ENCODE peak calls at places on chromosomes 5 and 9, in nine cellular contexts. One of them, this sample, is unnamed.

GRCh38 chr9:134433101-134433500 is 106.8 kb downstream of the RXRA start:
- DNase-seq in sigmoid colon: peak
- DNase-seq in suprapubic skin: no peak
- DNase-seq in H1: no peak
- DNase-seq in GM12878: no peak
- DNase-seq in SK-N-SH: no peak
- DNase-seq in A549: no peak
- DNase-seq in esophagus muscularis mucosa: no peak
- DNase-seq in stomach: peak
- DNase-seq in this sample: no peak

GRCh38 chr9:876425-876824 is 34.9 kb downstream of the DMRT1 start:
- DNase-seq in sigmoid colon: no peak
- DNase-seq in suprapubic skin: no peak
- DNase-seq in H1: no peak
- DNase-seq in GM12878: no peak
- DNase-seq in SK-N-SH: no peak
- DNase-seq in A549: no peak
- DNase-seq in esophagus muscularis mucosa: no peak
- DNase-seq in stomach: no peak
- DNase-seq in this sample: no peak

GRCh38 chr5:146233441-146233840 is 30.0 kb downstream of the RBM27 start:
- DNase-seq in sigmoid colon: no peak
- DNase-seq in suprapubic skin: no peak
- DNase-seq in H1: no peak
- DNase-seq in GM12878: no peak
- DNase-seq in SK-N-SH: no peak
- DNase-seq in A549: no peak
- DNase-seq in esophagus muscularis mucosa: no peak
- DNase-seq in stomach: peak
- DNase-seq in this sample: no peak

GRCh38 chr5:180313677-180314076 is 21.8 kb upstream of the MAPK9 start:
- DNase-seq in sigmoid colon: no peak
- DNase-seq in suprapubic skin: no peak
- DNase-seq in H1: no peak
- DNase-seq in GM12878: no peak
- DNase-seq in SK-N-SH: peak
- DNase-seq in A549: no peak
- DNase-seq in esophagus muscularis mucosa: no peak
- DNase-seq in stomach: no peak
- DNase-seq in this sample: no peak

GRCh38 chr5:119532637-119533036 is 80.3 kb downstream of the HSD17B4 start:
- DNase-seq in sigmoid colon: no peak
- DNase-seq in suprapubic skin: no peak
- DNase-seq in H1: no peak
- DNase-seq in GM12878: no peak
- DNase-seq in SK-N-SH: no peak
- DNase-seq in A549: no peak
- DNase-seq in esophagus muscularis mucosa: no peak
- DNase-seq in stomach: no peak
- DNase-seq in this sample: no peak

GRCh38 chr9:33049680-33050361 is 24.7 kb downstream of the DNAJA1 start:
- DNase-seq in sigmoid colon: no peak
- DNase-seq in suprapubic skin: no peak
- DNase-seq in H1: no peak
- DNase-seq in GM12878: no peak
- DNase-seq in SK-N-SH: no peak
- DNase-seq in A549: no peak
- DNase-seq in esophagus muscularis mucosa: no peak
- DNase-seq in stomach: no peak
- DNase-seq in this sample: no peak

GRCh38 chr9:117963493-117963892 is 259.3 kb downstream of the TLR4 start:
- DNase-seq in sigmoid colon: no peak
- DNase-seq in suprapubic skin: no peak
- DNase-seq in H1: no peak
- DNase-seq in GM12878: no peak
- DNase-seq in SK-N-SH: no peak
- DNase-seq in A549: no peak
- DNase-seq in esophagus muscularis mucosa: no peak
- DNase-seq in stomach: no peak
- DNase-seq in this sample: no peak

GRCh38 chr5:14236757-14237156 is 93.6 kb downstream of the TRIO start:
- DNase-seq in sigmoid colon: no peak
- DNase-seq in suprapubic skin: no peak
- DNase-seq in H1: no peak
- DNase-seq in GM12878: no peak
- DNase-seq in SK-N-SH: no peak
- DNase-seq in A549: no peak
- DNase-seq in esophagus muscularis mucosa: peak
- DNase-seq in stomach: no peak
- DNase-seq in this sample: no peak

GRCh38 chr5:132110195-132110594 is 36.6 kb downstream of the CSF2 start:
- DNase-seq in sigmoid colon: no peak
- DNase-seq in suprapubic skin: no peak
- DNase-seq in H1: no peak
- DNase-seq in GM12878: no peak
- DNase-seq in SK-N-SH: no peak
- DNase-seq in A549: no peak
- DNase-seq in esophagus muscularis mucosa: no peak
- DNase-seq in stomach: no peak
- DNase-seq in this sample: no peak

DNA sequence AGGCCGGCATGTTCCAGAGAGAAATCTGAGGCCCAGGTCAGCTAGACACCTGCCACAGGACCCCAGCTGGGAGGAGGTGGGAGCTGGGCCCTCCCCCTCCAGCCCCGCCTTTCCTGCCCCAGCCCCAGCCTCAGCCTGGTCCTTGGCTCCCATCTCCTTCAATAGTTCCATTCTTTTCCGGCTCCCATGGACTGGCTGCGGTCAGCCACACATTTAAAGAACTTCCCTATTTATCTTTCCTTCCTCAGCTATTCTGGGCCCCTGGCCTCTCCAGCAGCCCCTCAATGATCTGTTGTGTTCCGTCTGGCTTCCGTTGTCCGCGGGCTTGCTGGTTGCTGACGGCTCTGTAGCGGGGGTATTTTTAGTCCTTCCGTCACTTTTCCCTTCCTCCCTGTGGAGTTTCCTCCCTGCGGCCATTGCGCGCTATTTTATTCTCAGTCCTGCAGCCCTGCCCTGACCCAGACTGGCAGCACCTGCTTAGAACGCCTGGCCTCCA is 73.8 kb downstream of the AMBP start:
- DNase-seq in sigmoid colon: peak
- DNase-seq in suprapubic skin: peak
- DNase-seq in H1: peak
- DNase-seq in GM12878: no peak
- DNase-seq in SK-N-SH: no peak
- DNase-seq in A549: no peak
- DNase-seq in esophagus muscularis mucosa: peak
- DNase-seq in stomach: peak
- DNase-seq in this sample: no peak
- TF ChIP-seq EP300 in sigmoid colon: no peak
- TF ChIP-seq EP300 in suprapubic skin: no peak
- TF ChIP-seq EP300 in H1: no peak
- TF ChIP-seq EP300 in GM12878: no peak
- TF ChIP-seq EP300 in SK-N-SH: no peak
- TF ChIP-seq EP300 in A549: no peak
- TF ChIP-seq EP300 in esophagus muscularis mucosa: no peak
- TF ChIP-seq EP300 in stomach: no peak
- TF ChIP-seq EP300 in this sample: no peak

GRCh38 chr5:172004824-172005237 is 1.6 kb downstream of the FBXW11 start:
- DNase-seq in sigmoid colon: no peak
- DNase-seq in suprapubic skin: no peak
- DNase-seq in H1: no peak
- DNase-seq in GM12878: peak
- DNase-seq in SK-N-SH: no peak
- DNase-seq in A549: peak
- DNase-seq in esophagus muscularis mucosa: no peak
- DNase-seq in stomach: no peak
- DNase-seq in this sample: no peak
- TF ChIP-seq EP300 in sigmoid colon: no peak
- TF ChIP-seq EP300 in suprapubic skin: no peak
- TF ChIP-seq EP300 in H1: no peak
- TF ChIP-seq EP300 in GM12878: no peak
- TF ChIP-seq EP300 in SK-N-SH: no peak
- TF ChIP-seq EP300 in A549: no peak
- TF ChIP-seq EP300 in esophagus muscularis mucosa: no peak
- TF ChIP-seq EP300 in stomach: no peak
- TF ChIP-seq EP300 in this sample: no peak

DNA sequence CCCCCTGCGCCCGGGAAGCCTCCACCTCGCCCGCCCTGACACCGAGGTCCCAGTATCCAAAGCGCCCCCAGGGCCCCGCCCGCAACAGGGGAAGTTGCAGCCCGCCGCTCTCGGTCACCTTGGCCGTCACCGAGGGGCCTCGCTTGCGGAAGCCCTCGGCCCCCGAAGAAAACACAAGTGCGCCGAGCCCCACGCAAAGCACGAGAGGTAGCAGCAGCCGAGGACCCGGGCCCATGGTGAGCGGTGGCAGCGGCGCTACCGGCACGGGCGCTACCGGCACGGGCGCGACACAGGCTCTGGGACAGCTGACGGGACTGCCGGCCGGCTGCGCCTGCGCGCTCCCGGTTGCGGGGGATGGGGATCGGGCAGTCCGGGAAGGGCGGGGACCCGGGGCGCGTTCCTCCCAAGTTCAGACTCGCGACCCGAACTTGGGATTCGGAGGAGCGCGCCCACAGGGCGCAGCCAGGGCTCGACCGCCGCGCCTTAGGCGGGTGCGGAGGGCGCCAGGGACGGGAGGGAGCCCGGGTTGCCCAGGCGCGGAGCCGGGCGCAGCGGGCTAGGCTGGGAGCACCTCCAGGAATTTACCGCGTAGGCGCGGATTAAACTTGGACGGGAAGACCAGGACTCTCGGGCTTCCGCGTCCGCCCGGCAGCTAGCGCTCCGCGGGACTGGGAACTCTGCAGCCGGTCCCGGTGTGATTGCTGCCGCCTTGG is at the start of gene PPIC:
- DNase-seq in sigmoid colon: peak
- DNase-seq in suprapubic skin: peak
- DNase-seq in H1: peak
- DNase-seq in GM12878: no peak
- DNase-seq in SK-N-SH: peak
- DNase-seq in A549: peak
- DNase-seq in esophagus muscularis mucosa: peak
- DNase-seq in stomach: peak
- DNase-seq in this sample: peak
- TF ChIP-seq EP300 in sigmoid colon: no peak
- TF ChIP-seq EP300 in suprapubic skin: no peak
- TF ChIP-seq EP300 in H1: no peak
- TF ChIP-seq EP300 in GM12878: no peak
- TF ChIP-seq EP300 in SK-N-SH: no peak
- TF ChIP-seq EP300 in A549: no peak
- TF ChIP-seq EP300 in esophagus muscularis mucosa: no peak
- TF ChIP-seq EP300 in stomach: no peak
- TF ChIP-seq EP300 in this sample: peak

GRCh38 chr5:55427157-55427556 is 107.6 kb downstream of the PLPP1 start:
- DNase-seq in sigmoid colon: no peak
- DNase-seq in suprapubic skin: no peak
- DNase-seq in H1: no peak
- DNase-seq in GM12878: no peak
- DNase-seq in SK-N-SH: peak
- DNase-seq in A549: no peak
- DNase-seq in esophagus muscularis mucosa: no peak
- DNase-seq in stomach: peak
- DNase-seq in this sample: no peak
- TF ChIP-seq EP300 in sigmoid colon: no peak
- TF ChIP-seq EP300 in suprapubic skin: no peak
- TF ChIP-seq EP300 in H1: no peak
- TF ChIP-seq EP300 in GM12878: no peak
- TF ChIP-seq EP300 in SK-N-SH: peak
- TF ChIP-seq EP300 in A549: no peak
- TF ChIP-seq EP300 in esophagus muscularis mucosa: no peak
- TF ChIP-seq EP300 in stomach: no peak
- TF ChIP-seq EP300 in this sample: no peak

GRCh38 chr9:87883274-87883673 is 597 bp downstream of the SPATA31E1 start:
- DNase-seq in sigmoid colon: no peak
- DNase-seq in suprapubic skin: no peak
- DNase-seq in H1: no peak
- DNase-seq in GM12878: no peak
- DNase-seq in SK-N-SH: no peak
- DNase-seq in A549: no peak
- DNase-seq in esophagus muscularis mucosa: no peak
- DNase-seq in stomach: no peak
- DNase-seq in this sample: no peak
- TF ChIP-seq EP300 in sigmoid colon: no peak
- TF ChIP-seq EP300 in suprapubic skin: no peak
- TF ChIP-seq EP300 in H1: no peak
- TF ChIP-seq EP300 in GM12878: no peak
- TF ChIP-seq EP300 in SK-N-SH: no peak
- TF ChIP-seq EP300 in A549: no peak
- TF ChIP-seq EP300 in esophagus muscularis mucosa: no peak
- TF ChIP-seq EP300 in stomach: no peak
- TF ChIP-seq EP300 in this sample: no peak

GRCh38 chr5:5192681-5193080 is 52.6 kb downstream of the ADAMTS16 start:
- DNase-seq in sigmoid colon: no peak
- DNase-seq in suprapubic skin: no peak
- DNase-seq in H1: no peak
- DNase-seq in GM12878: no peak
- DNase-seq in SK-N-SH: no peak
- DNase-seq in A549: no peak
- DNase-seq in esophagus muscularis mucosa: no peak
- DNase-seq in stomach: no peak
- DNase-seq in this sample: no peak
- TF ChIP-seq EP300 in sigmoid colon: no peak
- TF ChIP-seq EP300 in suprapubic skin: no peak
- TF ChIP-seq EP300 in H1: no peak
- TF ChIP-seq EP300 in GM12878: no peak
- TF ChIP-seq EP300 in SK-N-SH: no peak
- TF ChIP-seq EP300 in A549: no peak
- TF ChIP-seq EP300 in esophagus muscularis mucosa: no peak
- TF ChIP-seq EP300 in stomach: no peak
- TF ChIP-seq EP300 in this sample: no peak